ENCODE peak calls at places on chromosome 21, in ten cellular contexts. P, M, Z, E, J, U, Y, B, V and H are unnamed samples.

GRCh38 chr21:31667141-31667540 is 7.6 kb downstream of the SOD1 start:
- DNase-seq in J (no peak), B (no peak), P (no peak), M (no peak), E (no peak), V (no peak), Z (no peak), Y (no peak), U (no peak), H (no peak)

GRCh38 chr21:41764558-41765392 is 2.1 kb downstream of the RIPK4 start:
- DNase-seq in P (no peak), V (no peak), Y (no peak), U (no peak), J (no peak), B (no peak), M (no peak), E (no peak), Z (no peak), H (no peak)

GRCh38 chr21:42277593-42277992 is 37.6 kb downstream of the TFF3 start:
- DNase-seq in Z (no peak), U (no peak), E (no peak), Y (no peak), V (no peak), B (no peak), P (no peak), J (no peak), M (no peak), H (no peak)

GRCh38 chr21:26801524-26801923 is 43.7 kb downstream of the ADAMTS1 start:
- DNase-seq in U (peak), Z (no peak), E (no peak), P (peak), J (no peak), V (peak), B (no peak), Y (no peak), M (peak), H (no peak)

GRCh38 chr21:45805321-45805720 is 161.8 kb downstream of the PCBP3 start:
- DNase-seq in Z (no peak), Y (no peak), B (no peak), U (no peak), P (no peak), M (no peak), E (no peak), J (no peak), V (no peak), H (no peak)

GRCh38 chr21:46000182-46000730 is 18.7 kb downstream of the COL6A1 start:
- DNase-seq in M (no peak), E (no peak), B (no peak), Y (no peak), V (no peak), U (no peak), Z (no peak), P (no peak), J (no peak), H (no peak)

GRCh38 chr21:46442938-46443337 is 15.8 kb upstream of the DIP2A start:
- DNase-seq in J (no peak), V (no peak), U (peak), Y (no peak), E (no peak), P (no peak), B (no peak), Z (no peak), M (no peak), H (no peak)

GRCh38 chr21:33406493-33406892 is 3.3 kb downstream of the IFNGR2 start:
- DNase-seq in Z (no peak), B (no peak), Y (no peak), J (no peak), U (no peak), V (no peak), E (no peak), P (no peak), M (no peak), H (no peak)

GRCh38 chr21:34027727-34028461 is 45.5 kb upstream of the MRPS6 start:
- DNase-seq in M (no peak), P (no peak), J (no peak), B (no peak), V (peak), E (no peak), U (peak), Z (no peak), Y (no peak), H (no peak)

GRCh38 chr21:35222541-35222941 is 173.4 kb upstream of the RUNX1 start:
- DNase-seq in E (no peak), V (peak), Y (no peak), P (no peak), M (no peak), B (no peak), Z (no peak), U (no peak), J (no peak), H (no peak)

GRCh38 chr21:32413697-32414578 is 1.4 kb downstream of the EVA1C start:
- DNase-seq in Z (no peak), Y (peak), P (peak), M (peak), U (peak), B (peak), E (no peak), V (peak), J (peak), H (no peak)

GRCh38 chr21:35428489-35428888 is 379.4 kb upstream of the RUNX1 start:
- DNase-seq in Z (peak), J (no peak), P (no peak), U (no peak), Y (peak), V (peak), M (no peak), E (no peak), B (no peak), H (peak)

GRCh38 chr21:36134820-36135390 is at the start of gene CBR3:
- DNase-seq in M (peak), P (peak), V (peak), U (peak), B (peak), Y (peak), Z (no peak), E (peak), J (no peak), H (peak)

GRCh38 chr21:45255381-45256020 is 32.2 kb downstream of the POFUT2 start:
- DNase-seq in Y (no peak), B (peak), M (no peak), Z (no peak), J (peak), E (peak), U (no peak), P (peak), V (no peak), H (peak)

GRCh38 chr21:44742418-44743153 is 31.2 kb upstream of the TSPEAR start:
- DNase-seq in P (peak), V (peak), Y (no peak), U (peak), J (peak), M (peak), Z (no peak), B (peak), E (no peak), H (peak)

GRCh38 chr21:26769613-26770188 is 75.5 kb downstream of the ADAMTS1 start:
- DNase-seq in B (no peak), J (no peak), P (peak), E (no peak), Z (no peak), M (peak), U (peak), Y (no peak), V (peak), H (peak)

GRCh38 chr21:26732442-26733221 is 112.6 kb downstream of the ADAMTS1 start:
- DNase-seq in U (peak), Y (peak), V (peak), P (peak), B (no peak), J (no peak), E (no peak), Z (no peak), M (peak), H (peak)

GRCh38 chr21:43209575-43210453 is 41.0 kb downstream of the CRYAA start:
- DNase-seq in M (peak), P (no peak), B (no peak), E (no peak), J (no peak), Y (peak), U (no peak), Z (no peak), V (peak), H (no peak)

GRCh38 chr21:27101533-27101932 is 134.6 kb upstream of the ADAMTS5 start:
- DNase-seq in Y (no peak), Z (no peak), U (no peak), E (no peak), P (no peak), B (no peak), M (peak), J (no peak), V (peak), H (no peak)

GRCh38 chr21:28464095-28464494 is 528.6 kb downstream of the LTN1 start:
- DNase-seq in Z (no peak), V (no peak), J (no peak), M (no peak), E (no peak), P (no peak), U (no peak), B (no peak), Y (no peak), H (no peak)

GRCh38 chr21:29145354-29145782 is 14.9 kb downstream of the MAP3K7CL start:
- DNase-seq in Z (no peak), J (no peak), M (peak), U (peak), Y (no peak), E (no peak), V (peak), P (no peak), B (no peak), H (no peak)

GRCh38 chr21:15141236-15141970 is 76.6 kb upstream of the NRIP1 start:
- DNase-seq in Z (no peak), V (no peak), B (no peak), M (no peak), P (peak), E (no peak), Y (peak), U (peak), J (no peak), H (no peak)

GRCh38 chr21:31266241-31266640 is 77.8 kb downstream of the TIAM1 start:
- DNase-seq in P (no peak), E (no peak), Y (no peak), J (no peak), U (no peak), Z (no peak), V (no peak), M (no peak), B (no peak), H (no peak)

GRCh38 chr21:17818158-17819113 is 720 bp downstream of the C21orf91 start:
- DNase-seq in U (peak), Z (no peak), P (peak), M (peak), E (peak), Y (peak), V (peak), J (peak), B (peak), H (peak)

GRCh38 chr21:21332492-21332891 is 334.3 kb downstream of the NCAM2 start:
- DNase-seq in M (no peak), Z (no peak), J (no peak), E (no peak), Y (no peak), V (no peak), U (no peak), P (no peak), B (no peak), H (peak)

GRCh38 chr21:42618713-42619112 is 34.7 kb upstream of the PDE9A start:
- DNase-seq in B (no peak), J (no peak), V (no peak), Y (no peak), Z (no peak), P (no peak), U (no peak), M (no peak), E (no peak), H (peak)

GRCh38 chr21:17782051-17782450 is 37.1 kb downstream of the C21orf91 start:
- DNase-seq in J (no peak), U (no peak), P (no peak), M (no peak), Y (no peak), E (no peak), Z (no peak), B (no peak), V (no peak), H (no peak)